ENCODE peak calls at places on chromosomes 6 and 20, in five cellular contexts. One of them, this sample, is unnamed.

GRCh38 chr20:36792422-36792821 is 18.9 kb upstream of the DSN1 start:
- DNase-seq in dorsolateral prefrontal cortex: peak
- DNase-seq in AG04450: peak
- DNase-seq in fibroblast of lung: peak
- DNase-seq in aorta: peak
- DNase-seq in this sample: no peak

GRCh38 chr6:35833534-35833933 is 28.4 kb downstream of the LHFPL5 start:
- DNase-seq in dorsolateral prefrontal cortex: no peak
- DNase-seq in AG04450: no peak
- DNase-seq in fibroblast of lung: no peak
- DNase-seq in aorta: no peak
- DNase-seq in this sample: peak

GRCh38 chr20:35698298-35699126 is 640 bp downstream of the NFS1 start:
- DNase-seq in dorsolateral prefrontal cortex: no peak
- DNase-seq in AG04450: no peak
- DNase-seq in fibroblast of lung: no peak
- DNase-seq in aorta: no peak
- DNase-seq in this sample: peak

GRCh38 chr20:40284611-40285010 is 404.4 kb downstream of the MAFB start:
- DNase-seq in dorsolateral prefrontal cortex: no peak
- DNase-seq in AG04450: no peak
- DNase-seq in fibroblast of lung: no peak
- DNase-seq in aorta: no peak
- DNase-seq in this sample: no peak

GRCh38 chr6:153129873-153130514 is 1.1 kb downstream of the RGS17 start:
- DNase-seq in dorsolateral prefrontal cortex: no peak
- DNase-seq in AG04450: no peak
- DNase-seq in fibroblast of lung: no peak
- DNase-seq in aorta: no peak
- DNase-seq in this sample: no peak

GRCh38 chr20:881051-881820 is 34.9 kb downstream of the ANGPT4 start:
- DNase-seq in dorsolateral prefrontal cortex: no peak
- DNase-seq in AG04450: no peak
- DNase-seq in fibroblast of lung: peak
- DNase-seq in aorta: no peak
- DNase-seq in this sample: peak

GRCh38 chr20:59772931-59773913 is 160.2 kb downstream of the SYCP2 start:
- DNase-seq in dorsolateral prefrontal cortex: peak
- DNase-seq in AG04450: no peak
- DNase-seq in fibroblast of lung: no peak
- DNase-seq in aorta: no peak
- DNase-seq in this sample: no peak

GRCh38 chr6:125316621-125317020 is 14.9 kb upstream of the HDDC2 start:
- DNase-seq in dorsolateral prefrontal cortex: peak
- DNase-seq in AG04450: no peak
- DNase-seq in fibroblast of lung: no peak
- DNase-seq in aorta: no peak
- DNase-seq in this sample: no peak

GRCh38 chr6:89369009-89369408 is 16.5 kb upstream of the UBE2J1 start:
- DNase-seq in dorsolateral prefrontal cortex: no peak
- DNase-seq in AG04450: peak
- DNase-seq in fibroblast of lung: peak
- DNase-seq in aorta: peak
- DNase-seq in this sample: peak

DNA sequence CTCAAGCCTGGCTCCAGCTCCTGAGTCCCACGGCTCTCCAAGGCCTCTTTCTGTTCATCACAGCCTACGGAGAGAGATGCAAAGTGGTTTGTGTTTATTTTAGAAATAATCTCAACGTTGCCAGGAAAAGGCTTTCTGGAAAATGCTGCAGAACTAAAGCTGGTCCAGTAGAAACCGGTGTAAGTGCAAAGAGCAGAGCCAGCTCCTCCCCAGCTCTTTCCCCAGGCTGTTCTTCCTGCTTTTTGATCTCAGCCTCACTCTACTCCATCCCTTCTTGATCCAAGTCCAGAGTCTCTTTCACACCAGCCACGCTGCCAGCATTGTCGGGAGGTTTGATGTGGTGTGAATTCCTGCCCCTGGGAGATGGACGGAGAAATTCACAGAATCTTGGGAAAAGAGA is 69.8 kb downstream of the TMEM170B start:
- DNase-seq in dorsolateral prefrontal cortex: no peak
- DNase-seq in AG04450: no peak
- DNase-seq in fibroblast of lung: no peak
- DNase-seq in aorta: peak
- DNase-seq in this sample: no peak
- H3K27ac ChIP-seq in dorsolateral prefrontal cortex: no peak
- H3K27ac ChIP-seq in AG04450: no peak
- H3K27ac ChIP-seq in fibroblast of lung: peak
- H3K27ac ChIP-seq in aorta: no peak
- H3K27ac ChIP-seq in this sample: no peak

DNA sequence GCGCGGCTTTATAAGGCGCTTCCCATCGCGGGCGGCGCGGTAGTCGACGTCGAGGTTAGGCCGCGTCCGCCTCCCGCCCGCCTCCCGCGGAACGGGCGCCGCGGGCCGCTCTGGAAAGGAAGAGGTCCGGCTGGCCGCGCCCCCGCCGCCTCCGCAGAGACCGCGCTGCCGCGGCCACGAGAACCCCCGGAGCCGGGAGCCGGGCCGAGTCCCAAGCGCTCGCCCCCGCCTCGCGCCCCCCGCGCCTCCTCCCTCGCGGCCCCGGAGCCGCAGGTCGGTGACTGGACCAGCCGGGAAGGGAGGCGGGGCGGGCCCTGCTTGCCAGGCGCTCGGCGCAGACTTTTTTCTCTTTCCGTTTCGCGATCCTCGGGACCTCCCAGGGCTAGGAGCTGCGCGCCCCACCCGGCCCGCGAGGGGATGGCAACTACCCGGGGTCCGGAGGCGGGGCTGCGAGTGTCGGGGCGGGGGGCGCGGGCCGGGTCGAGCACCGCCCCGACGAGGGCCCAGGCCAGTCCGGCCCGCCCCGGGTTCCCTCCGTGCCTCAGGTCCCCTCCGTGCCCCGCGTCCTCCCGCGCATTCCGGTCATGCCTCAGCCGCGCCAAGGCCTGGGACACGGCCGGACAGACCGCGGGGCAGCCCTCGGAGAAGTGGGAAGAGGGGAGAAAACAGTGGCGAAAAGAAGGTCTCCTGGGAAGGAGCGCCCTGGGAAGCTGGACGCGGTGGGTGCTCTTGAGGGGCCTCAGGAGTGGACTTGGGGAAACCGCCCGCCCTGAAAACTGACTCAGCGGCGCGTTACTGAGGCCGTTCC is 421 bp upstream of the PXDC1 start:
- DNase-seq in dorsolateral prefrontal cortex: no peak
- DNase-seq in AG04450: peak
- DNase-seq in fibroblast of lung: peak
- DNase-seq in aorta: peak
- DNase-seq in this sample: peak
- H3K27ac ChIP-seq in dorsolateral prefrontal cortex: no peak
- H3K27ac ChIP-seq in AG04450: peak
- H3K27ac ChIP-seq in fibroblast of lung: peak
- H3K27ac ChIP-seq in aorta: peak
- H3K27ac ChIP-seq in this sample: peak

GRCh38 chr20:33670715-33671499 is 3.3 kb downstream of the NECAB3 start:
- DNase-seq in dorsolateral prefrontal cortex: no peak
- DNase-seq in AG04450: no peak
- DNase-seq in fibroblast of lung: no peak
- DNase-seq in aorta: no peak
- DNase-seq in this sample: no peak
- H3K27ac ChIP-seq in dorsolateral prefrontal cortex: no peak
- H3K27ac ChIP-seq in AG04450: no peak
- H3K27ac ChIP-seq in fibroblast of lung: no peak
- H3K27ac ChIP-seq in aorta: no peak
- H3K27ac ChIP-seq in this sample: no peak

DNA sequence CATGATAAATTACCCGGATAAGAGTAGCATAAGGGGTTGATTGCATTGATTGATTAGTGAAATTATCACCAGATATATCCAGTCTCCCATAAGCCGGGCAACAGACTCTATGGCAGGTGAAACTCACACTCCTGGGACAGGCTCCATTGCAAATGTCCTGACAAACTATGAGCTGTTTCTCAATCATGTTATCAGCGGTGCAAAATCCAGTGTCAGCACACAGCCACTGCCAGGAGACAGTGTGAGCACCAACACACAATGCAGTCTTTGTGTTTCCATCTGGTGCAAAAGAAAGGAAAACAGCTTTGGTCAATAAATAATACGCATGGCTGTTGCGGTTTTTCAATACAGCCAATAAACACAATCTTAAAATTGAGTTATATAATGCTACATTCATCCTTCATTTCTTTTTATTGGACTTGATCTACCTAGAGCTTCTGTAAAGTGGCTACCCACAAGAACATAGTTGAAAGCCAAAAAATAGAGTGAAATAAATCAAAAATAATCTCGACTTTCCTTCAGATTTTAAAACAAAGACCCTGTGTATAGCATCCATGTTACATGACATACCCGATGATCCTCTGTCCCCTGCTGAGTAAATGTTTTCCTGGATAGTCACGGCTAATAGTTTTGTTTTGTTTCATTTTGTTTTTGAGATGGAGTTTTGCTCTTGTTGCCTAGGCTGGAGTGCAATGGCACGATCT is 64.3 kb upstream of the AFDN start:
- DNase-seq in dorsolateral prefrontal cortex: peak
- DNase-seq in AG04450: no peak
- DNase-seq in fibroblast of lung: no peak
- DNase-seq in aorta: no peak
- DNase-seq in this sample: no peak
- H3K27ac ChIP-seq in dorsolateral prefrontal cortex: peak
- H3K27ac ChIP-seq in AG04450: no peak
- H3K27ac ChIP-seq in fibroblast of lung: no peak
- H3K27ac ChIP-seq in aorta: no peak
- H3K27ac ChIP-seq in this sample: no peak

GRCh38 chr6:52549428-52549827 is 27.4 kb downstream of the TRAM2 start:
- DNase-seq in dorsolateral prefrontal cortex: no peak
- DNase-seq in AG04450: no peak
- DNase-seq in fibroblast of lung: no peak
- DNase-seq in aorta: no peak
- DNase-seq in this sample: no peak
- H3K27ac ChIP-seq in dorsolateral prefrontal cortex: no peak
- H3K27ac ChIP-seq in AG04450: no peak
- H3K27ac ChIP-seq in fibroblast of lung: no peak
- H3K27ac ChIP-seq in aorta: no peak
- H3K27ac ChIP-seq in this sample: no peak

GRCh38 chr6:56513631-56514030 is 129.1 kb downstream of the DST start:
- DNase-seq in dorsolateral prefrontal cortex: no peak
- DNase-seq in AG04450: no peak
- DNase-seq in fibroblast of lung: no peak
- DNase-seq in aorta: no peak
- DNase-seq in this sample: no peak
- H3K27ac ChIP-seq in dorsolateral prefrontal cortex: no peak
- H3K27ac ChIP-seq in AG04450: no peak
- H3K27ac ChIP-seq in fibroblast of lung: no peak
- H3K27ac ChIP-seq in aorta: peak
- H3K27ac ChIP-seq in this sample: no peak

DNA sequence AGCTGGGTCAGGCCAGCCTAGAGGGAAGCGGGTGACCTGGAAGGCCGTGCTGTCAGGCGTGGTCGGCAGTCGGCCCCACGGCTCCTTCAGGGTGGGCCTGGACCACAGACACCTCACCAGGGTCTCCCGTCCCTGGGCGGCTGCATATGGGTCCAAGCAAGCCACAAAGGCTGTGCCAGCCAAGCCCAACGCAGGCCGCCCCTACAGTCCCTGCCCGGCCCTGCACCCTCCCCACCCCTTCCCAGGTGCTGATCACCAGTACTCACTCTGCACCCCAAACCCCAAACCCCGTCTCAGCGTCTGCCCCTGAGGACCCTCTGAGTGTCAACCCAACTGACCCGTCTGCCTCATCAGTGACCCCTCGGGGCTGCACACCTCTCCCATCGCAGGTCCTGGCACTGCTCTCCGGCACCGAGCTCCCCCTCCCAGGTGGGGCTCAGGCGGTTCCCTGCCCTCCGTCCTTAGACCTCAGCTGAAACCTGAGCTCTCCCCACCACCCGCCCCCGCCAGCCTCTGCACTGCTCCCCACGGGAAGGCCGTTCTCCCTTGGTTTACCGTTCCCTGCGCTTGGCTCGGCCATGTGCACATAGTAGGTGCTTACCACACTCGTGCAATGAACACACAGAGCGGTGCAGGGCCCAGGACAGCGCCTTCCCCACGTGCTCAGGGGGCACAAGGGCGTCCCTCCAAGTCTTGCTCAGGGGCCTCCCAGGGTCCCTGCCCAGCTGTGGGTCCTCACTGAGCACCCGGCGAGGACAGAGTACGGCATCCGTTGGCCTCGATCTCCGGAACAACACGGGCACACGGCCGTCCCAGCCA is 1.4 kb upstream of the PPDPF start:
- DNase-seq in dorsolateral prefrontal cortex: no peak
- DNase-seq in AG04450: no peak
- DNase-seq in fibroblast of lung: no peak
- DNase-seq in aorta: peak
- DNase-seq in this sample: no peak
- H3K27ac ChIP-seq in dorsolateral prefrontal cortex: no peak
- H3K27ac ChIP-seq in AG04450: peak
- H3K27ac ChIP-seq in fibroblast of lung: no peak
- H3K27ac ChIP-seq in aorta: no peak
- H3K27ac ChIP-seq in this sample: no peak

This sample was measured in foreskin keratinocyte.